ENCODE peak calls at places on chromosome 15, in five cellular contexts. Z is mesendoderm, F is fibroblast of lung, D is stomach, H is HepG2. V is an unnamed sample.
A peak's percentile ranks its signal among the peaks of the same experiment; 100 is the strongest.

GRCh38 chr15:59299919-59300617 is 72.6 kb downstream of the MYO1E start:
- DNase-seq in Z (no peak), F (peak; percentile 96), D (peak; percentile 66), H (no peak), V (peak; percentile 46)

GRCh38 chr15:60585743-60586708 is 107.1 kb upstream of the ICE2 start:
- DNase-seq in Z (peak; percentile 75), F (peak; percentile 82), D (peak; percentile 61), H (peak; percentile 68), V (peak; percentile 88)

GRCh38 chr15:57165992-57166391 is 210.3 kb upstream of the CGNL1 start:
- DNase-seq in Z (no peak), F (no peak), D (no peak), H (no peak), V (no peak)

GRCh38 chr15:82952156-82953081 is at the start of gene HOMER2:
- DNase-seq in Z (peak; percentile 47), F (no peak), D (peak; percentile 85), H (peak; percentile 10), V (peak; percentile 51)

GRCh38 chr15:33296856-33297255 is 13.9 kb upstream of the RYR3 start:
- DNase-seq in Z (no peak), F (no peak), D (no peak), H (no peak), V (no peak)

GRCh38 chr15:98889930-98890695 is 117.5 kb downstream of the PGPEP1L start:
- DNase-seq in Z (peak; percentile 70), F (peak; percentile 75), D (no peak), H (no peak), V (peak; percentile 54)

GRCh38 chr15:81101894-81102815 is 31.9 kb upstream of the CFAP161 start:
- DNase-seq in Z (no peak), F (no peak), D (no peak), H (no peak), V (no peak)

GRCh38 chr15:59991919-59992318 is 12.2 kb upstream of the FOXB1 start:
- DNase-seq in Z (no peak), F (no peak), D (no peak), H (no peak), V (no peak)

GRCh38 chr15:68210821-68211655 is 5.9 kb upstream of the CALML4 start:
- DNase-seq in Z (peak; percentile 74), F (peak; percentile 37), D (peak; percentile 56), H (no peak), V (peak; percentile 70)

GRCh38 chr15:101093959-101094358 is 157.9 kb downstream of the CHSY1 start:
- DNase-seq in Z (no peak), F (no peak), D (no peak), H (no peak), V (no peak)

GRCh38 chr15:67998599-67999122 is 55.5 kb upstream of the PIAS1 start:
- DNase-seq in Z (no peak), F (peak; percentile 37), D (peak; percentile 76), H (no peak), V (no peak)

GRCh38 chr15:71103102-71103676 is 12.1 kb upstream of the THSD4 start:
- DNase-seq in Z (peak; percentile 28), F (peak; percentile 77), D (peak; percentile 62), H (peak; percentile 15), V (peak; percentile 34)

DNA sequence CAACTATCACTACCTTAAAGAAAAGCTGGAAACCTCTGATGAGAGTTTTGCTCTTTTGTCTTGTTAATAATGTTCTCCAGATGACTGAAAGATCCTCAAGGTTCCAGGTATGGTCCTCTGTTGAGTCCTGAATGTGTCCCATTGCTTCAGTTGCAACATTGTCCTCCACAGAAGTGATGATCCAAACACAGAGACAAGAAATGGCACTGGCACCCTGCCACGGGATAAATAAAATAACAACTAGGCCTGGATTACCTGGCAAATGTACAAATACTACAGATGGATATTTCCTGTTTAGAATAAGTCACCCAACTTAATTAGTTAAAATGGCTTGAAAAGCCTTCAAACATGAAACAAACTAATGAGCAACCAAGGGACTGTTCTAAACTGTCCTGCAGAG is 58.3 kb downstream of the EIF3J start:
- DNase-seq in Z (no peak), F (no peak), D (no peak), H (no peak), V (no peak)
- H3K36me3 ChIP-seq in Z (peaks cover 3% of the 10 kb centered on the region), F (peaks cover 5% of the 10 kb centered on the region), D (peaks cover 90% of the 10 kb centered on the region), H (peaks cover 53% of the 10 kb centered on the region), V (peaks cover 2% of the 10 kb centered on the region)

GRCh38 chr15:69853572-69853971 is 244.1 kb downstream of the TLE3 start:
- DNase-seq in Z (peak; percentile 96), F (peak; percentile 74), D (no peak), H (no peak), V (peak; percentile 81)
- H3K4me3 ChIP-seq in Z (no peak overlapping the region), F (no peak overlapping the region), D (no peak overlapping the region), H (no peak overlapping the region), V (no peak overlapping the region)

GRCh38 chr15:25378501-25378901 is 60.3 kb downstream of the UBE3A start:
- DNase-seq in Z (no peak), F (no peak), D (no peak), H (no peak), V (no peak)
- H3K36me3 ChIP-seq in Z (no peaks in the 10 kb centered on the region), F (no peaks in the 10 kb centered on the region), D (peaks cover 30% of the 10 kb centered on the region), H (peaks cover 25% of the 10 kb centered on the region), V (peaks cover 4% of the 10 kb centered on the region)

GRCh38 chr15:90552929-90553211 is 23.1 kb downstream of the CRTC3 start:
- DNase-seq in Z (no peak), F (no peak), D (no peak), H (no peak), V (no peak)

GRCh38 chr15:90547545-90547944 is 17.8 kb downstream of the CRTC3 start:
- DNase-seq in Z (no peak), F (no peak), D (no peak), H (no peak), V (no peak)

GRCh38 chr15:90553248-90553745 is 23.6 kb downstream of the CRTC3 start:
- DNase-seq in Z (no peak), F (peak; percentile 92), D (no peak), H (no peak), V (no peak)

GRCh38 chr15:90550919-90551318 is 21.2 kb downstream of the CRTC3 start:
- DNase-seq in Z (no peak), F (no peak), D (no peak), H (no peak), V (no peak)

GRCh38 chr15:90552162-90552928 is 22.6 kb downstream of the CRTC3 start:
- DNase-seq in Z (no peak), F (peak; percentile 80), D (no peak), H (no peak), V (no peak)
- H3K4me3 ChIP-seq in Z (no peak overlapping the region), F (no peak overlapping the region), D (no peak overlapping the region), H (no peak overlapping the region), V (no peak overlapping the region)

DNA sequence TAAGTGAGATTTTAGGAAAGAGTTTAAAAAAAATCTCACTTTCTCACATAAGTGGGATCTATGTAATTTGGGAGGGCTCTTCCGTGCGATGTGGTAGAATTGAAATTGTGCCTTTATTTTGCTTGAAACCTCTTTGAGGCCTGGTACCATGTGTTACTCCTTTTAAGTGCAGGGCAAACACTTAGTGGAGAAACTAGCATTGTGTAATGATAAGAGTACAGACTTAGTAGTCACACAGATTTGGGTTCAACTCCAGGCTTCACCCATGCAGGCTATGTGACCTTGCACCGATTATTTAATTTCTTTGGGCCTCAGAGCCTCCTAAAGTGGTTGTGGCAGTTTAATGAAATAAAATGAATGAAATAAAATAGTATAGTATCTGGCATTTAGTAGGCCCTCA is 2.4 kb downstream of the PSMA4 start:
- DNase-seq in Z (no peak), F (no peak), D (no peak), H (no peak), V (no peak)
- H3K36me3 ChIP-seq in Z (no peaks in the 10 kb centered on the region), F (peaks cover 7% of the 10 kb centered on the region), D (peaks cover 55% of the 10 kb centered on the region), H (peaks cover 35% of the 10 kb centered on the region), V (no peaks in the 10 kb centered on the region)

GRCh38 chr15:89775815-89776214 is 317 bp upstream of the MESP2 start:
- DNase-seq in Z (no peak), F (no peak), D (no peak), H (no peak), V (no peak)
- H3K4me3 ChIP-seq in Z (no peak overlapping the region), F (peak overlapping the region; percentile 52), D (peak overlapping the region; percentile 42), H (no peak overlapping the region), V (no peak overlapping the region)

DNA sequence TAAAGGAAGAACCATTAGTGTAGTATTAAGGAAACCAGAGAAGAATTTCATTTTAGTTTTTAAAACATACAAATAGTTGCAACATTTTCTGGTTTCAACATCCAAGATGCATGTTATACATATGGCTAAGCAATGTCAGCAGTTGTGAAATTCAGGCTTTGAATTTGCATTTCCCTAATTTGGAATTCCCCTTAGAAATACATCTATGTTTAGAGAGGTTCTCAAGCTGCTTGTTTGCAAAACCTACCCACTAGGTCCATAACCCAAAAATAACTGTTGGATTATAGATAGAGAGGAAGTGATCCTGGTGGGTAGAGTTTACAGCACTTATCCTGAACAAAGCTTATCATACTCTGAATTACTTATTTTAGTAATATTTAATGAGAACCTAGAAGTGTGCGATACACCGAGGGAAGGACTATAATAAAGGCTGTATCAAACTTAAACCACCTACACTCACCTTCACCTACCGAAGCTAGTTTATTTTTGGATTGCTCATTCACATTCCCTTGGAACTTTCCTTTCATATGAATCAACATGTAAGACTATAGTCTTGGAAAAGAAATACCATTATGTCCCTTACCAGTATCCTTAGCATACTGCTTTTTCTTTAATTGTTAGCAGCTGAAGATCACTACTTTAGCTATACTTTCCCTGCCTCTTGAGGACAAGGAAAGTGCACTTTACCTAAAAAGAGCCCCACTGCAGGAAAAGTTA is 60.6 kb downstream of the CHAC1 start:
- DNase-seq in Z (no peak), F (peak; percentile 86), D (no peak), H (no peak), V (no peak)
- H3K36me3 ChIP-seq in Z (no peaks in the 10 kb centered on the region), F (no peaks in the 10 kb centered on the region), D (peaks cover 50% of the 10 kb centered on the region), H (peaks cover 56% of the 10 kb centered on the region), V (no peaks in the 10 kb centered on the region)